ENCODE peak calls at places on chromosomes 2 and 18, in eight cellular contexts. T is tibial artery; H is astrocyte of the cerebellum; W is occipital lobe; B is activated CD4-positive, alpha-beta T cell treated with anti-CD3 and anti-CD28 coated beads, Interleukin-2, amount 10 ng/mL, durations not matched to agents 24 days and 14 days; G is EL; X is stimulated activated CD4-positive, alpha-beta T cell treated with anti-CD3 and anti-CD28 coated beads, Interleukin-12 subunit alpha, Interleukin-12 subunit beta, amount 100 ng/mL, for 4 hours; M is dermis microvascular lymphatic vessel endothelial cell. Q is an unnamed sample.

GRCh38 chr18:55334875-55335274 is 253.1 kb downstream of the TCF4 start:
- DNase-seq in T (peak; percentile 71), H (no peak), W (no peak), B (no peak), G (no peak), X (no peak), M (no peak), Q (no peak)

GRCh38 chr18:49762191-49763077 is 50.9 kb downstream of the ACAA2 start:
- DNase-seq in T (peak; percentile 51), H (no peak), W (no peak), B (no peak), G (no peak), X (no peak), M (no peak), Q (no peak)

GRCh38 chr2:43852196-43852730 is 13.5 kb downstream of the ABCG8 start:
- DNase-seq in T (no peak), H (no peak), W (no peak), B (peak; percentile 43), G (no peak), X (no peak), M (no peak), Q (no peak)

GRCh38 chr2:222783592-222783991 is 77.2 kb upstream of the ACSL3 start:
- DNase-seq in T (no peak), H (no peak), W (no peak), B (no peak), G (no peak), X (no peak), M (no peak), Q (no peak)

GRCh38 chr18:2338601-2339000 is 232.7 kb downstream of the METTL4 start:
- DNase-seq in T (no peak), H (no peak), W (no peak), B (no peak), G (no peak), X (no peak), M (no peak), Q (no peak)

GRCh38 chr2:8729939-8730338 is 48.1 kb downstream of the ID2 start:
- DNase-seq in T (peak; percentile 72), H (no peak), W (no peak), B (no peak), G (no peak), X (no peak), M (no peak), Q (no peak)

GRCh38 chr2:217208867-217209266 is 349.0 kb upstream of the TNP1 start:
- DNase-seq in T (no peak), H (no peak), W (no peak), B (no peak), G (no peak), X (no peak), M (no peak), Q (no peak)

GRCh38 chr2:73284296-73285161 is at the start of gene FBXO41:
- DNase-seq in T (no peak), H (no peak), W (no peak), B (peak; percentile 93), G (peak; percentile 42), X (peak; percentile 79), M (no peak), Q (no peak)

GRCh38 chr2:234491897-234492296 is 5.0 kb downstream of the ARL4C start:
- DNase-seq in T (no peak), H (no peak), W (no peak), B (peak; percentile 83), G (no peak), X (no peak), M (no peak), Q (no peak)

GRCh38 chr2:67453365-67453764 is 56.2 kb downstream of the ETAA1 start:
- DNase-seq in T (no peak), H (no peak), W (no peak), B (no peak), G (peak; percentile 73), X (no peak), M (no peak), Q (no peak)

GRCh38 chr2:72895154-72895553 is 7.9 kb downstream of the SPR start:
- DNase-seq in T (no peak), H (no peak), W (no peak), B (peak; percentile 55), G (no peak), X (no peak), M (no peak), Q (no peak)

GRCh38 chr2:241692448-241692847 is 5.8 kb upstream of the DTYMK start:
- DNase-seq in T (no peak), H (no peak), W (no peak), B (no peak), G (peak; percentile 83), X (no peak), M (no peak), Q (no peak)

GRCh38 chr18:55869965-55870585 is 282.1 kb upstream of the TCF4 start:
- DNase-seq in T (no peak), H (no peak), W (no peak), B (no peak), G (peak; percentile 62), X (no peak), M (no peak), Q (no peak)

GRCh38 chr18:21450913-21451312 is 149.6 kb downstream of the ESCO1 start:
- DNase-seq in T (no peak), H (peak; percentile 62), W (no peak), B (no peak), G (no peak), X (no peak), M (peak; percentile 4), Q (no peak)

GRCh38 chr2:28419003-28419704 is 26.5 kb downstream of the FOSL2 start:
- DNase-seq in T (peak; percentile 51), H (no peak), W (no peak), B (no peak), G (no peak), X (no peak), M (no peak), Q (no peak)

GRCh38 chr2:203878060-203878459 is 10.5 kb downstream of the CTLA4 start:
- DNase-seq in T (no peak), H (no peak), W (no peak), B (no peak), G (no peak), X (no peak), M (no peak), Q (no peak)

GRCh38 chr2:43071629-43072550 is 154.5 kb downstream of the ZFP36L2 start:
- DNase-seq in T (peak; percentile 80), H (no peak), W (no peak), B (no peak), G (no peak), X (no peak), M (no peak), Q (no peak)

GRCh38 chr2:128494640-128495321 is 176.1 kb upstream of the HS6ST1 start:
- DNase-seq in T (no peak), H (no peak), W (no peak), B (no peak), G (no peak), X (no peak), M (no peak), Q (no peak)

GRCh38 chr2:112884869-112885502 is 26.0 kb upstream of the IL37 start:
- DNase-seq in T (no peak), H (no peak), W (no peak), B (peak; percentile 94), G (peak; percentile 34), X (peak; percentile 65), M (peak; percentile 21), Q (peak; percentile 21)

GRCh38 chr2:229408982-229409381 is 137.9 kb upstream of the PID1 start:
- DNase-seq in T (no peak), H (no peak), W (no peak), B (no peak), G (no peak), X (no peak), M (no peak), Q (no peak)

GRCh38 chr2:101754613-101755012 is 57.1 kb downstream of the MAP4K4 start:
- DNase-seq in T (no peak), H (peak; percentile 39), W (no peak), B (no peak), G (peak; percentile 45), X (no peak), M (no peak), Q (no peak)

GRCh38 chr2:52312488-52312887 is 1280.6 kb upstream of the NRXN1 start:
- DNase-seq in T (no peak), H (no peak), W (no peak), B (no peak), G (no peak), X (no peak), M (no peak), Q (no peak)

GRCh38 chr2:52539026-52539964 is 1228.3 kb upstream of the CHAC2 start:
- DNase-seq in T (no peak), H (no peak), W (no peak), B (no peak), G (peak; percentile 1), X (no peak), M (no peak), Q (no peak)

GRCh38 chr2:5538717-5539116 is 153.5 kb upstream of the SOX11 start:
- DNase-seq in T (no peak), H (no peak), W (no peak), B (no peak), G (no peak), X (no peak), M (no peak), Q (no peak)

GRCh38 chr18:2050702-2051201 is 520.6 kb downstream of the METTL4 start:
- DNase-seq in T (no peak), H (no peak), W (no peak), B (no peak), G (no peak), X (no peak), M (no peak), Q (no peak)

GRCh38 chr18:1965016-1965415 is 606.3 kb downstream of the METTL4 start:
- DNase-seq in T (no peak), H (no peak), W (no peak), B (no peak), G (no peak), X (no peak), M (no peak), Q (no peak)

GRCh38 chr2:127404466-127405251 is 13.6 kb upstream of the PROC start:
- DNase-seq in T (no peak), H (no peak), W (no peak), B (no peak), G (no peak), X (no peak), M (no peak), Q (no peak)

GRCh38 chr2:175679231-175679630 is 322.8 kb downstream of the LNPK start:
- DNase-seq in T (no peak), H (no peak), W (no peak), B (no peak), G (no peak), X (no peak), M (no peak), Q (no peak)

GRCh38 chr2:38168710-38169480 is 92.9 kb upstream of the CYP1B1 start:
- DNase-seq in T (no peak), H (no peak), W (no peak), B (no peak), G (peak; percentile 61), X (no peak), M (no peak), Q (no peak)

GRCh38 chr2:225041210-225041870 is 928 bp downstream of the DOCK10 start:
- DNase-seq in T (no peak), H (peak; percentile 24), W (peak; percentile 44), B (peak; percentile 89), G (peak; percentile 74), X (peak; percentile 58), M (no peak), Q (peak; percentile 73)